ENCODE peak calls at places on chromosomes 2 and 18, in six cellular contexts. One of them, this sample, is unnamed.

GRCh38 chr2:195520671-195521155 is 136.3 kb upstream of the SLC39A10 start:
- DNase-seq in AG09319: peak
- DNase-seq in cardiac muscle cell: peak
- DNase-seq in GM12865: no peak
- DNase-seq in left ventricle myocardium inferior: no peak
- DNase-seq in lower lobe of right lung: no peak
- DNase-seq in this sample: no peak

GRCh38 chr2:47867205-47867604 is 39.1 kb downstream of the FBXO11 start:
- DNase-seq in GM12865: no peak
- DNase-seq in AG09319: peak
- DNase-seq in lower lobe of right lung: no peak
- DNase-seq in cardiac muscle cell: peak
- DNase-seq in left ventricle myocardium inferior: no peak
- DNase-seq in this sample: no peak

GRCh38 chr2:85577386-85578242 is at the start of gene VAMP8:
- DNase-seq in lower lobe of right lung: peak
- DNase-seq in GM12865: peak
- DNase-seq in AG09319: no peak
- DNase-seq in cardiac muscle cell: no peak
- DNase-seq in left ventricle myocardium inferior: no peak
- DNase-seq in this sample: peak

GRCh38 chr2:9179572-9180201 is 26.9 kb upstream of the ASAP2 start:
- DNase-seq in AG09319: no peak
- DNase-seq in left ventricle myocardium inferior: peak
- DNase-seq in cardiac muscle cell: no peak
- DNase-seq in lower lobe of right lung: no peak
- DNase-seq in GM12865: no peak
- DNase-seq in this sample: no peak

GRCh38 chr2:55363636-55364035 is 56.0 kb downstream of the CCDC88A start:
- DNase-seq in GM12865: no peak
- DNase-seq in lower lobe of right lung: no peak
- DNase-seq in left ventricle myocardium inferior: no peak
- DNase-seq in AG09319: no peak
- DNase-seq in cardiac muscle cell: no peak
- DNase-seq in this sample: no peak

GRCh38 chr18:2981212-2981728 is 31.7 kb downstream of the LPIN2 start:
- DNase-seq in AG09319: no peak
- DNase-seq in left ventricle myocardium inferior: no peak
- DNase-seq in cardiac muscle cell: no peak
- DNase-seq in lower lobe of right lung: no peak
- DNase-seq in GM12865: peak
- DNase-seq in this sample: no peak

GRCh38 chr18:79606621-79607331 is 72.8 kb upstream of the CTDP1 start:
- DNase-seq in left ventricle myocardium inferior: peak
- DNase-seq in lower lobe of right lung: peak
- DNase-seq in GM12865: no peak
- DNase-seq in AG09319: no peak
- DNase-seq in cardiac muscle cell: no peak
- DNase-seq in this sample: no peak

GRCh38 chr18:78596794-78597193 is 382.8 kb upstream of the SALL3 start:
- DNase-seq in lower lobe of right lung: no peak
- DNase-seq in cardiac muscle cell: no peak
- DNase-seq in GM12865: no peak
- DNase-seq in left ventricle myocardium inferior: no peak
- DNase-seq in AG09319: no peak
- DNase-seq in this sample: no peak

GRCh38 chr2:236862526-236862925 is 223.2 kb upstream of the COPS8 start:
- DNase-seq in AG09319: no peak
- DNase-seq in lower lobe of right lung: no peak
- DNase-seq in left ventricle myocardium inferior: no peak
- DNase-seq in GM12865: no peak
- DNase-seq in cardiac muscle cell: no peak
- DNase-seq in this sample: no peak

GRCh38 chr2:63741884-63742583 is 99.7 kb upstream of the UGP2 start:
- DNase-seq in GM12865: no peak
- DNase-seq in left ventricle myocardium inferior: no peak
- DNase-seq in cardiac muscle cell: no peak
- DNase-seq in lower lobe of right lung: no peak
- DNase-seq in AG09319: no peak
- DNase-seq in this sample: no peak

GRCh38 chr2:138453815-138454214 is 47.8 kb upstream of the SPOPL start:
- DNase-seq in AG09319: no peak
- DNase-seq in lower lobe of right lung: no peak
- DNase-seq in GM12865: no peak
- DNase-seq in left ventricle myocardium inferior: no peak
- DNase-seq in cardiac muscle cell: no peak
- DNase-seq in this sample: no peak

GRCh38 chr2:138447889-138448570 is 53.5 kb upstream of the SPOPL start:
- DNase-seq in GM12865: no peak
- DNase-seq in cardiac muscle cell: no peak
- DNase-seq in left ventricle myocardium inferior: no peak
- DNase-seq in lower lobe of right lung: no peak
- DNase-seq in AG09319: no peak
- DNase-seq in this sample: no peak

GRCh38 chr2:138455275-138455674 is 46.3 kb upstream of the SPOPL start:
- DNase-seq in left ventricle myocardium inferior: no peak
- DNase-seq in AG09319: no peak
- DNase-seq in cardiac muscle cell: no peak
- DNase-seq in GM12865: no peak
- DNase-seq in lower lobe of right lung: no peak
- DNase-seq in this sample: no peak

GRCh38 chr2:138455691-138456090 is 45.9 kb upstream of the SPOPL start:
- DNase-seq in GM12865: no peak
- DNase-seq in left ventricle myocardium inferior: no peak
- DNase-seq in lower lobe of right lung: no peak
- DNase-seq in cardiac muscle cell: no peak
- DNase-seq in AG09319: no peak
- DNase-seq in this sample: no peak

DNA sequence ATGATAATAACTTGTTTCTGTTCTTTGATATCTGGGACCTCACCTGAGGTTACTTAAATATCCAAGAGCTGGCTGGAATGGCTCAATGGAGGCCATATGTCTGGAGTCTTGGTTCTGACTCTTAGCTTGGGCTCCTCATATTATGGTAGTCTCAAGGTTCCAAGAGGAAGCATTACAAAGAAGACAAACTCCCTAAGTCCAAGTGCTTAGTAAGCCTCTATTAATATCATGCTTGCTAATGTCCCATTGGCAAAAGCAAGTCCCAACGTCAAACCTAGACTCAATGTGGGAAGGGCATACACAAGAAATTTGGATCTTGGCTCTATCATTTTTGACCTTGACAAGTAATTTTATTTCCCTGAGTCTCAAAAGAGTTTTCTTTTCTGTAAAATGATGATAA is 49.2 kb upstream of the SPOPL start:
- DNase-seq in GM12865: no peak
- DNase-seq in cardiac muscle cell: no peak
- DNase-seq in lower lobe of right lung: no peak
- DNase-seq in AG09319: no peak
- DNase-seq in left ventricle myocardium inferior: no peak
- DNase-seq in this sample: no peak
- TF ChIP-seq CTCF in GM12865: no peak
- TF ChIP-seq CTCF in cardiac muscle cell: no peak
- TF ChIP-seq CTCF in lower lobe of right lung: no peak
- TF ChIP-seq CTCF in AG09319: no peak
- TF ChIP-seq CTCF in left ventricle myocardium inferior: no peak
- TF ChIP-seq CTCF in this sample: no peak

DNA sequence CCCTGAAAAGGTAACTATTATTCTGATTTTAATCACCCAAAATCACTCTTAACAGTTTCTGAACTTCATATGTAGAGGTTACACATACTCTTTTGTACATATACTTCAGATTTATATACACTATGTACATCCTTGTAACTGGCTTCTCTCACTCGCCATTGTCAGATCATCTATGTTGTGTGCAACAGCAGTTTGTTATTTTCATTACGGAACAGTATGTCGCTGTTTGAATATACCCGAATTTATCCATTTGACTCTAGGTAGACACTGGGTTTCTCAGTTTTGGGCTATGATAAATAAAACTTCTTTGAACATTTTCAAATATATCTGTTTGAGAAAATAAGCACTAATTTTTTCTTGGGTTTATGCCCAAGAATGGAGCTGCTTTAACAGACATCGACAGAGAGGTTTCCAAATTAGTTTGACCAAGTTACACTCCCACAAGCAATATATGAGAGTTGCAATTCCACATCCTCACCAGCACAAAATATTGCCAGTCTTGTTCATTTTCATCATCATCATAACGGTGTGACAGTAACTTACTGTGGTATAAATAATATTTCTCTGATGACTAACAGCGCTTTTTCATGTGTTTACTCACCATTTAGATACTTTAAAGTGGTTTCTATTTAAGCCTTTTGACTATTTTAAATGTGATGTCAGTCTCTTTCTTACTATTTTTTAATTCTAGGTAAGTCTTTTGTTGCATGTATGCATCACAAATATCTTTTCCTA is 80.9 kb downstream of the SMC6 start:
- DNase-seq in lower lobe of right lung: no peak
- DNase-seq in GM12865: peak
- DNase-seq in cardiac muscle cell: no peak
- DNase-seq in AG09319: peak
- DNase-seq in left ventricle myocardium inferior: no peak
- DNase-seq in this sample: no peak
- TF ChIP-seq CTCF in lower lobe of right lung: no peak
- TF ChIP-seq CTCF in GM12865: no peak
- TF ChIP-seq CTCF in cardiac muscle cell: no peak
- TF ChIP-seq CTCF in AG09319: no peak
- TF ChIP-seq CTCF in left ventricle myocardium inferior: no peak
- TF ChIP-seq CTCF in this sample: no peak

GRCh38 chr2:100563407-100564247 is 834 bp downstream of the PDCL3 start:
- DNase-seq in GM12865: no peak
- DNase-seq in left ventricle myocardium inferior: no peak
- DNase-seq in cardiac muscle cell: no peak
- DNase-seq in lower lobe of right lung: no peak
- DNase-seq in AG09319: no peak
- DNase-seq in this sample: no peak

GRCh38 chr2:100560431-100560830 is 2.4 kb upstream of the PDCL3 start:
- DNase-seq in AG09319: no peak
- DNase-seq in GM12865: no peak
- DNase-seq in left ventricle myocardium inferior: no peak
- DNase-seq in lower lobe of right lung: no peak
- DNase-seq in cardiac muscle cell: no peak
- DNase-seq in this sample: no peak

GRCh38 chr2:100561191-100561590 is 1.6 kb upstream of the PDCL3 start:
- DNase-seq in GM12865: no peak
- DNase-seq in lower lobe of right lung: no peak
- DNase-seq in cardiac muscle cell: no peak
- DNase-seq in left ventricle myocardium inferior: no peak
- DNase-seq in AG09319: no peak
- DNase-seq in this sample: no peak

DNA sequence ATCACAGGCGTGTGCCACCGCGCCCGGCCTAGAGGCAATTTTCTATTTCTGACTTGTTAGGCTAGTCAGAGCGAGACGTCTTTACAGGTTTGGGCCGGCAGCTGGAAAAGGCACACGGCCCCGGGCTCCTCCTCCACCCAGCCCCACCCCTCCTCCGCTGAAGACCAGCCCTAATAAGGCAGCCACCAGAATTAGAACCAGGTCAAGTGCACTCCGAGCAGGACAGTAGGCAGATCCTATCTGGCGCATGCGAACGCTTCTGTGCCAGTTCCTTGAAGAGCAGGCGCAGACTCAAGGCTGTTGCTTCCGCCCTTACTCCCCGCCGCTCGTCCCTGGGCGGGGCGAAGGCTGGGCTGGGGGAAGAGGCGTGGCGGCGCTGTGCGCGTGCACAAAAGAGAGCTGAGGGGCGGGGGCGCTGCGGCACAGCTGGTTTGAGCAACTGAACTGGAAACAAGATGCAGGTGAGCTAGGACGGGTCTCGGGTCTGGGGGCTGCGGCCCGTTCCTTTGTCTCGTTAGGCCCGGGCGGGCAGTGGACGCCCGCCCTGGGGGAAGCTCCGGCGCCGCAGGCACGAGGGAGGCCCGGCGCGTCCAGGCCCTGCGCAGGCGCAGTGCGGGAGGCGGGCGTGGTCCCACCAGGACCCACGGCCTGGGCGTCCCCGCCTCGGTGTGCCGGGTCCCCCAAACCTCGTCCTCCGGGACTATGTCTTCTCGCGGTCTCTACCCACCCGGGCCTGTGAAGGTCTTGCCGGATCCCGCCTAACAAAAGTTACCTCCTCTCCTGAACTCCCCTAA is at the start of gene PDCL3:
- DNase-seq in left ventricle myocardium inferior: peak
- DNase-seq in GM12865: peak
- DNase-seq in lower lobe of right lung: peak
- DNase-seq in cardiac muscle cell: peak
- DNase-seq in AG09319: peak
- DNase-seq in this sample: peak
- TF ChIP-seq CTCF in left ventricle myocardium inferior: no peak
- TF ChIP-seq CTCF in GM12865: no peak
- TF ChIP-seq CTCF in lower lobe of right lung: no peak
- TF ChIP-seq CTCF in cardiac muscle cell: no peak
- TF ChIP-seq CTCF in AG09319: peak
- TF ChIP-seq CTCF in this sample: peak

DNA sequence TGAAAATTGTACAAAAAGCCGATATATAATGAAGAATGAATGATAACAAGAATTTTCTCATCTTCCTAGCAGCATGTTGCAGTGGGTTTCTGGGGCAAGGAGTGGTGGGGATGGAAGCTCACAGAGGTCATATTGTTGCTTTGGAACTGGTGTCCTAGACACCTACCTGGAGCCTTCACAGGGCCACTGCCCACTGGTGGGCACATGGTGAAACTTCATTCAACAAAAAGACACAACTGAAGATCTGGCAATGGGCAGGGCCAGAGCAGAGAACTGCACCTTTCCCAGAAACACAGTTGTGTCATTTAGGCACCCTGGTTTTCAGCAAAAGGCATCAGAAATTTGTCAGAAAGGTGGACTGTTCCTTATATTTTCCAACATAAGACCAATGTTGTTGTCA is 115.3 kb downstream of the FHOD3 start:
- DNase-seq in GM12865: peak
- DNase-seq in cardiac muscle cell: peak
- DNase-seq in left ventricle myocardium inferior: no peak
- DNase-seq in lower lobe of right lung: no peak
- DNase-seq in AG09319: no peak
- DNase-seq in this sample: no peak
- TF ChIP-seq CTCF in GM12865: peak
- TF ChIP-seq CTCF in cardiac muscle cell: peak
- TF ChIP-seq CTCF in left ventricle myocardium inferior: peak
- TF ChIP-seq CTCF in lower lobe of right lung: no peak
- TF ChIP-seq CTCF in AG09319: peak
- TF ChIP-seq CTCF in this sample: peak

This sample was measured in GM13977.